ENCODE peak calls at places on chromosomes 7 and 10, in eight cellular contexts. One of them, this sample, is unnamed. For H3K36me3, the result is how much of the 10 kb centered on the place peaks cover.

GRCh38 chr10:124648738-124649137 is 95.4 kb downstream of the FAM53B start:
- DNase-seq in effector memory CD4-positive, alpha-beta T cell: peak
- DNase-seq in aorta: no peak
- DNase-seq in OCI-LY7: no peak
- DNase-seq in neuronal stem cell: no peak
- DNase-seq in WERI-Rb-1: no peak
- DNase-seq in GM06990: no peak
- DNase-seq in pancreas: peak
- DNase-seq in this sample: no peak

GRCh38 chr7:67414858-67415257 is 418.2 kb downstream of the TYW1 start:
- DNase-seq in effector memory CD4-positive, alpha-beta T cell: no peak
- DNase-seq in aorta: no peak
- DNase-seq in OCI-LY7: no peak
- DNase-seq in neuronal stem cell: no peak
- DNase-seq in WERI-Rb-1: no peak
- DNase-seq in GM06990: no peak
- DNase-seq in pancreas: no peak
- DNase-seq in this sample: no peak

GRCh38 chr10:124020871-124021823 is 72.3 kb downstream of the CHST15 start:
- DNase-seq in effector memory CD4-positive, alpha-beta T cell: no peak
- DNase-seq in aorta: no peak
- DNase-seq in OCI-LY7: no peak
- DNase-seq in neuronal stem cell: no peak
- DNase-seq in WERI-Rb-1: peak
- DNase-seq in GM06990: no peak
- DNase-seq in pancreas: no peak
- DNase-seq in this sample: peak

GRCh38 chr7:20488850-20489249 is 126.6 kb upstream of the ABCB5 start:
- DNase-seq in effector memory CD4-positive, alpha-beta T cell: no peak
- DNase-seq in aorta: no peak
- DNase-seq in OCI-LY7: no peak
- DNase-seq in neuronal stem cell: no peak
- DNase-seq in WERI-Rb-1: no peak
- DNase-seq in GM06990: no peak
- DNase-seq in pancreas: no peak
- DNase-seq in this sample: no peak

GRCh38 chr7:28446131-28446530 is 33.8 kb downstream of the CREB5 start:
- DNase-seq in effector memory CD4-positive, alpha-beta T cell: no peak
- DNase-seq in aorta: no peak
- DNase-seq in OCI-LY7: no peak
- DNase-seq in neuronal stem cell: no peak
- DNase-seq in WERI-Rb-1: no peak
- DNase-seq in GM06990: no peak
- DNase-seq in pancreas: no peak
- DNase-seq in this sample: no peak

GRCh38 chr10:88168171-88169036 is 305.0 kb downstream of the PTEN start:
- DNase-seq in effector memory CD4-positive, alpha-beta T cell: no peak
- DNase-seq in aorta: no peak
- DNase-seq in OCI-LY7: no peak
- DNase-seq in neuronal stem cell: no peak
- DNase-seq in WERI-Rb-1: no peak
- DNase-seq in GM06990: no peak
- DNase-seq in pancreas: no peak
- DNase-seq in this sample: no peak

GRCh38 chr7:115249080-115249479 is 327.2 kb downstream of the MDFIC start:
- DNase-seq in effector memory CD4-positive, alpha-beta T cell: no peak
- DNase-seq in aorta: no peak
- DNase-seq in OCI-LY7: no peak
- DNase-seq in neuronal stem cell: no peak
- DNase-seq in WERI-Rb-1: no peak
- DNase-seq in GM06990: no peak
- DNase-seq in pancreas: no peak
- DNase-seq in this sample: no peak

GRCh38 chr7:35253182-35253679 is 669 bp downstream of the TBX20 start:
- DNase-seq in effector memory CD4-positive, alpha-beta T cell: no peak
- DNase-seq in aorta: no peak
- DNase-seq in OCI-LY7: peak
- DNase-seq in neuronal stem cell: no peak
- DNase-seq in WERI-Rb-1: no peak
- DNase-seq in GM06990: no peak
- DNase-seq in pancreas: no peak
- DNase-seq in this sample: peak

GRCh38 chr10:132942101-132942739 is at the start of gene CFAP46:
- DNase-seq in effector memory CD4-positive, alpha-beta T cell: no peak
- DNase-seq in aorta: peak
- DNase-seq in OCI-LY7: no peak
- DNase-seq in neuronal stem cell: peak
- DNase-seq in WERI-Rb-1: peak
- DNase-seq in GM06990: peak
- DNase-seq in pancreas: peak
- DNase-seq in this sample: peak

GRCh38 chr7:143393267-143394041 is 12.3 kb downstream of the ZYX start:
- DNase-seq in effector memory CD4-positive, alpha-beta T cell: no peak
- DNase-seq in aorta: no peak
- DNase-seq in OCI-LY7: no peak
- DNase-seq in neuronal stem cell: no peak
- DNase-seq in WERI-Rb-1: no peak
- DNase-seq in GM06990: no peak
- DNase-seq in pancreas: peak
- DNase-seq in this sample: peak

GRCh38 chr7:3738964-3739363 is 437.9 kb downstream of the SDK1 start:
- DNase-seq in effector memory CD4-positive, alpha-beta T cell: no peak
- DNase-seq in aorta: no peak
- DNase-seq in OCI-LY7: no peak
- DNase-seq in neuronal stem cell: no peak
- DNase-seq in WERI-Rb-1: no peak
- DNase-seq in GM06990: no peak
- DNase-seq in pancreas: no peak
- DNase-seq in this sample: no peak

GRCh38 chr7:41993173-41993867 is 243.7 kb downstream of the GLI3 start:
- DNase-seq in effector memory CD4-positive, alpha-beta T cell: no peak
- DNase-seq in aorta: no peak
- DNase-seq in OCI-LY7: no peak
- DNase-seq in neuronal stem cell: no peak
- DNase-seq in WERI-Rb-1: no peak
- DNase-seq in GM06990: no peak
- DNase-seq in pancreas: no peak
- DNase-seq in this sample: no peak

GRCh38 chr7:335358-336148 is 45.6 kb downstream of the FOXL3 start:
- DNase-seq in effector memory CD4-positive, alpha-beta T cell: no peak
- DNase-seq in aorta: no peak
- DNase-seq in OCI-LY7: no peak
- DNase-seq in neuronal stem cell: no peak
- DNase-seq in WERI-Rb-1: no peak
- DNase-seq in GM06990: no peak
- DNase-seq in pancreas: peak
- DNase-seq in this sample: peak

GRCh38 chr7:100434297-100435144 is 1.8 kb downstream of the PPP1R35 start:
- DNase-seq in effector memory CD4-positive, alpha-beta T cell: no peak
- DNase-seq in aorta: peak
- DNase-seq in OCI-LY7: no peak
- DNase-seq in neuronal stem cell: no peak
- DNase-seq in WERI-Rb-1: no peak
- DNase-seq in GM06990: no peak
- DNase-seq in pancreas: no peak
- DNase-seq in this sample: no peak

GRCh38 chr7:104980969-104981670 is 32.9 kb upstream of the KMT2E start:
- DNase-seq in effector memory CD4-positive, alpha-beta T cell: no peak
- DNase-seq in aorta: no peak
- DNase-seq in OCI-LY7: peak
- DNase-seq in neuronal stem cell: peak
- DNase-seq in WERI-Rb-1: no peak
- DNase-seq in GM06990: no peak
- DNase-seq in pancreas: no peak
- DNase-seq in this sample: peak

GRCh38 chr7:151449990-151450389 is 10.0 kb upstream of the CRYGN start:
- DNase-seq in effector memory CD4-positive, alpha-beta T cell: no peak
- DNase-seq in aorta: no peak
- DNase-seq in OCI-LY7: no peak
- DNase-seq in neuronal stem cell: no peak
- DNase-seq in WERI-Rb-1: no peak
- DNase-seq in GM06990: no peak
- DNase-seq in pancreas: no peak
- DNase-seq in this sample: no peak

GRCh38 chr7:139720705-139721231 is 57.0 kb downstream of the HIPK2 start:
- DNase-seq in effector memory CD4-positive, alpha-beta T cell: no peak
- DNase-seq in aorta: peak
- DNase-seq in OCI-LY7: no peak
- DNase-seq in neuronal stem cell: no peak
- DNase-seq in WERI-Rb-1: no peak
- DNase-seq in GM06990: no peak
- DNase-seq in pancreas: no peak
- DNase-seq in this sample: no peak

GRCh38 chr7:127865466-127865865 is 165.8 kb downstream of the LRRC4 start:
- DNase-seq in effector memory CD4-positive, alpha-beta T cell: no peak
- DNase-seq in aorta: no peak
- DNase-seq in OCI-LY7: no peak
- DNase-seq in neuronal stem cell: no peak
- DNase-seq in WERI-Rb-1: no peak
- DNase-seq in GM06990: no peak
- DNase-seq in pancreas: no peak
- DNase-seq in this sample: no peak

GRCh38 chr7:28239823-28240204 is 59.2 kb upstream of the JAZF1 start:
- DNase-seq in effector memory CD4-positive, alpha-beta T cell: no peak
- DNase-seq in aorta: no peak
- DNase-seq in OCI-LY7: no peak
- DNase-seq in neuronal stem cell: no peak
- DNase-seq in WERI-Rb-1: no peak
- DNase-seq in GM06990: peak
- DNase-seq in pancreas: no peak
- DNase-seq in this sample: no peak

GRCh38 chr10:112915590-112916572 is 34.2 kb upstream of the TCF7L2 start:
- DNase-seq in effector memory CD4-positive, alpha-beta T cell: no peak
- DNase-seq in aorta: no peak
- DNase-seq in OCI-LY7: no peak
- DNase-seq in neuronal stem cell: no peak
- DNase-seq in WERI-Rb-1: no peak
- DNase-seq in GM06990: no peak
- DNase-seq in pancreas: peak
- DNase-seq in this sample: peak

GRCh38 chr7:67625257-67625713 is 628.7 kb downstream of the TYW1 start:
- DNase-seq in effector memory CD4-positive, alpha-beta T cell: no peak
- DNase-seq in aorta: peak
- DNase-seq in OCI-LY7: peak
- DNase-seq in neuronal stem cell: peak
- DNase-seq in WERI-Rb-1: peak
- DNase-seq in GM06990: peak
- DNase-seq in pancreas: peak
- DNase-seq in this sample: peak

GRCh38 chr7:80916770-80917681 is 1.8 kb downstream of the SEMA3C start:
- DNase-seq in effector memory CD4-positive, alpha-beta T cell: no peak
- DNase-seq in aorta: no peak
- DNase-seq in OCI-LY7: no peak
- DNase-seq in neuronal stem cell: no peak
- DNase-seq in WERI-Rb-1: no peak
- DNase-seq in GM06990: no peak
- DNase-seq in pancreas: no peak
- DNase-seq in this sample: no peak

GRCh38 chr10:47027812-47028260 is 116.6 kb downstream of the PTPN20 start:
- DNase-seq in effector memory CD4-positive, alpha-beta T cell: no peak
- DNase-seq in aorta: peak
- DNase-seq in OCI-LY7: no peak
- DNase-seq in neuronal stem cell: no peak
- DNase-seq in WERI-Rb-1: peak
- DNase-seq in GM06990: no peak
- DNase-seq in pancreas: no peak
- DNase-seq in this sample: no peak

DNA sequence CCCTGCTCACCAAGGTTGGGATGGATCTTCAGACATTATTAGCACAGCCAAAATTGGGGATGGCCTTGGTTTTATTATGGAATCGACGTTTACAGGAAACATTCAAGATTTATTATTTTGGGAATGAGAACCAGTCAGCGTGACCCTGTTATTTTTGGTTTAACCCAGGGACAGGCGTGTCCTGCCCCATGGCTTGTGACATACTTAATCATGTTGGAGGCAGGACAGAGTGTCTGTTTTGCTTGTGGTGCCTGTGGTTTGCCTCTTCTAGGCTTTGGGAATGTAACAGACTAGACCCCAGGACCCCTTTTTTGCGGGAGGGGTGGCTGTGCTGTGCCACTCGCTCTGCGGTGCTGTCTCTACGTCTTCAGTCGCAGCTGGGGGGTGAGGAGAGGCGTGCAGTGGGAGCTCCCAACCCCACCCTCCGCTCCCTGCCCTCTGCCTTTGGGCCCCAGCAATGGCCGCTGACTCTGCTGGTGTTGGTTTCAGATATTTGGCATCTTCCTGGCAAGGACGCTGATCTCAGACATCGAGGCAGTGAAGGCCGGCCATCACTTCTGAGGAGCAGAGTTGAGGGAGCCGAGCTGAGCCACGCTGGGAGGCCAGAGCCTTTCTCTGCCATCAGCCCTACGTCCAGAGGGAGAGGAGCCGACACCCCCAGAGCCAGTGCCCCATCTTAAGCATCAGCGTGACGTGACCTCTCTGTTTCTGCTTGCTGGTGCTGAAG is 20.1 kb upstream of the SH2D4B start:
- DNase-seq in effector memory CD4-positive, alpha-beta T cell: no peak
- DNase-seq in aorta: no peak
- DNase-seq in OCI-LY7: no peak
- DNase-seq in neuronal stem cell: no peak
- DNase-seq in WERI-Rb-1: no peak
- DNase-seq in GM06990: no peak
- DNase-seq in pancreas: no peak
- DNase-seq in this sample: no peak
- H3K36me3 ChIP-seq in effector memory CD4-positive, alpha-beta T cell: half or more
- H3K36me3 ChIP-seq in aorta: under half
- H3K36me3 ChIP-seq in OCI-LY7: half or more
- H3K36me3 ChIP-seq in neuronal stem cell: half or more
- H3K36me3 ChIP-seq in WERI-Rb-1: half or more
- H3K36me3 ChIP-seq in GM06990: under half
- H3K36me3 ChIP-seq in pancreas: under half
- H3K36me3 ChIP-seq in this sample: under half

GRCh38 chr10:99236627-99237309 is 1.1 kb upstream of the HPSE2 start:
- DNase-seq in effector memory CD4-positive, alpha-beta T cell: no peak
- DNase-seq in aorta: no peak
- DNase-seq in OCI-LY7: no peak
- DNase-seq in neuronal stem cell: no peak
- DNase-seq in WERI-Rb-1: no peak
- DNase-seq in GM06990: no peak
- DNase-seq in pancreas: no peak
- DNase-seq in this sample: peak
- H3K4me3 ChIP-seq in effector memory CD4-positive, alpha-beta T cell: no peak
- H3K4me3 ChIP-seq in aorta: peak
- H3K4me3 ChIP-seq in OCI-LY7: no peak
- H3K4me3 ChIP-seq in neuronal stem cell: no peak
- H3K4me3 ChIP-seq in WERI-Rb-1: no peak
- H3K4me3 ChIP-seq in GM06990: no peak
- H3K4me3 ChIP-seq in pancreas: no peak
- H3K4me3 ChIP-seq in this sample: peak

GRCh38 chr7:22613466-22613865 is 113.5 kb upstream of the STEAP1B start:
- DNase-seq in effector memory CD4-positive, alpha-beta T cell: no peak
- DNase-seq in aorta: no peak
- DNase-seq in OCI-LY7: no peak
- DNase-seq in neuronal stem cell: no peak
- DNase-seq in WERI-Rb-1: peak
- DNase-seq in GM06990: no peak
- DNase-seq in pancreas: no peak
- DNase-seq in this sample: no peak
- H3K36me3 ChIP-seq in effector memory CD4-positive, alpha-beta T cell: under half
- H3K36me3 ChIP-seq in aorta: under half
- H3K36me3 ChIP-seq in OCI-LY7: under half
- H3K36me3 ChIP-seq in neuronal stem cell: under half
- H3K36me3 ChIP-seq in WERI-Rb-1: under half
- H3K36me3 ChIP-seq in GM06990: under half
- H3K36me3 ChIP-seq in pancreas: under half
- H3K36me3 ChIP-seq in this sample: under half

GRCh38 chr7:26008428-26008827 is 143.6 kb upstream of the NFE2L3 start:
- DNase-seq in effector memory CD4-positive, alpha-beta T cell: no peak
- DNase-seq in aorta: no peak
- DNase-seq in OCI-LY7: no peak
- DNase-seq in neuronal stem cell: no peak
- DNase-seq in WERI-Rb-1: peak
- DNase-seq in GM06990: no peak
- DNase-seq in pancreas: no peak
- DNase-seq in this sample: no peak
- H3K4me3 ChIP-seq in effector memory CD4-positive, alpha-beta T cell: no peak
- H3K4me3 ChIP-seq in aorta: no peak
- H3K4me3 ChIP-seq in OCI-LY7: no peak
- H3K4me3 ChIP-seq in neuronal stem cell: no peak
- H3K4me3 ChIP-seq in WERI-Rb-1: peak
- H3K4me3 ChIP-seq in GM06990: no peak
- H3K4me3 ChIP-seq in pancreas: no peak
- H3K4me3 ChIP-seq in this sample: no peak

This sample was measured in H7.